ENCODE peak calls at places on chromosomes 2 and 18, in four cellular contexts. D, R, G and K are unnamed samples.
A peak's percentile ranks its signal among the peaks of the same experiment; 100 is the strongest.

GRCh38 chr2:116747103-116747502 is 1067.4 kb upstream of the DDX18 start:
- DNase-seq in D (no peak), R (no peak), G (no peak), K (no peak)

GRCh38 chr2:235232474-235233435 is 261.1 kb upstream of the AGAP1 start:
- DNase-seq in G (no peak), R (no peak), D (no peak), K (no peak)

GRCh38 chr2:85663684-85664565 is 4.1 kb downstream of the SFTPB start:
- DNase-seq in R (no peak), D (no peak), G (no peak), K (no peak)

GRCh38 chr2:11642972-11643371 is 27.0 kb downstream of the NTSR2 start:
- DNase-seq in D (no peak), R (no peak), G (no peak), K (no peak)

GRCh38 chr2:127516031-127516430 is 10.3 kb downstream of the IWS1 start:
- DNase-seq in G (no peak), R (no peak), D (peak; percentile 98), K (no peak)

GRCh38 chr2:6674381-6674780 is 191.3 kb downstream of the CMPK2 start:
- DNase-seq in D (no peak), G (no peak), R (no peak), K (no peak)

GRCh38 chr18:12621737-12622306 is 36.1 kb downstream of the SPIRE1 start:
- DNase-seq in D (peak; percentile 84), G (no peak), R (no peak), K (no peak)

GRCh38 chr2:23363831-23364230 is 21.1 kb upstream of the KLHL29 start:
- DNase-seq in D (no peak), G (no peak), R (no peak), K (no peak)

GRCh38 chr2:189362283-189362682 is 79.0 kb upstream of the WDR75 start:
- DNase-seq in R (no peak), G (no peak), D (no peak), K (no peak)

GRCh38 chr18:36352384-36352783 is 54.9 kb downstream of the FHOD3 start:
- DNase-seq in D (peak; percentile 92), G (no peak), R (no peak), K (no peak)

GRCh38 chr18:56028514-56028913 is 440.5 kb upstream of the TCF4 start:
- DNase-seq in R (no peak), D (peak; percentile 34), G (no peak), K (no peak)

GRCh38 chr18:44536041-44536440 is 144.6 kb upstream of the SETBP1 start:
- DNase-seq in R (no peak), G (no peak), D (peak; percentile 80), K (no peak)

GRCh38 chr2:236862961-236863728 is 222.5 kb upstream of the COPS8 start:
- DNase-seq in R (peak; percentile 14), D (peak; percentile 98), G (peak; percentile 27), K (no peak)

GRCh38 chr2:113126845-113127645 is at the start of gene IL1RN:
- DNase-seq in G (no peak), R (no peak), D (no peak), K (no peak)

GRCh38 chr18:22229456-22230124 is 60.2 kb downstream of the GATA6 start:
- DNase-seq in G (no peak), D (no peak), R (no peak), K (no peak)

GRCh38 chr18:41940506-41941215 is 14.4 kb upstream of the PIK3C3 start:
- DNase-seq in G (no peak), R (no peak), D (peak; percentile 94), K (no peak)

GRCh38 chr2:168640039-168640438 is 162.4 kb upstream of the NOSTRIN start:
- DNase-seq in D (no peak), G (no peak), R (no peak), K (no peak)

DNA sequence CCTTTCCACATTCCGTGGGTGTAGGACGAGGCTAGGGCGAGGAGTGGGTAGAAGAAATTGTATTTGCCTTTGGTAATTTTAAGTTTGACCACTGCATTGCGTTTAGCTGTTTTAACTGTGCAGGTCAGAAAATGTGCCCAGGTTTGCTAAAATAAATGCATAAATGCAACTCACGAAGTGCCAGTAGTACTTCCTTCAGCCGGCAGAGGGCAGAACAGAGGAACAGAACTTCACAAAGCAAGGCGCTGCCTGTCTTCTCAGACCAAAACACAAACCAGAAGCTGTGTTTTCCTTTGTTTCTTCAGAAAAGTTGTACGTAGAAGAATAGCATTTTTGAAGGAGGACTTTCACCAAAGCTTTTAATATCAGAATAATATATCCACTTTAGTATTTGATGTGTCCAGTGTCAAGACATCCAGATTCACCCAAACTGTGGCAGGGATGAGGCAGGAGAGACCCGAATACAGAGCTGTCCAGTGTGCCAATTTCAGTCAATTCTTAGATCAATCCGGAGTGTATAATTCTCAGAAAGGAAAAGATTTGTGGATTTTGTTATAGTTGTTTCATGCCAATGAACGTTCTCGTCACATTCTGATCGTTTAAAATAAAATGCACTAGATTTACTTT is 348.6 kb downstream of the DLGAP1 start:
- DNase-seq in G (peak; percentile 22), D (peak; percentile 58), R (peak; percentile 69), K (peak; percentile 33)
- TF ChIP-seq CTCF in G (peak; percentile 57), D (peak; percentile 88), R (peak; percentile 40), K (peak; percentile 82)

DNA sequence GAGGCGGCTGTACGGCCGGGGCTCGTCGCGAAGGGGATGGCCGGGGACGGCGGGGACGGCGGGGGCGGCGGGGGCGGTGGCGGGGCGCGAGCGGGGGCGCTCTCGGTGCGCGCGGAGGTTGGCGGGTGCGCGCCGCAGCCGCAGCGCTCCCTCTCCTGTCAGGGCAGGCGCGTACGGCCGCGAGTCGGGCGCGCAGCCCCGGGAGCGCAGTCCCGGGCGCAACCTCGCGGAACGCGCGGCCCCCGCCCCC is 296 bp upstream of the GRHL1 start:
- DNase-seq in R (no peak), G (no peak), D (no peak), K (no peak)
- TF ChIP-seq CTCF in R (no peak), G (no peak), D (no peak), K (no peak)

DNA sequence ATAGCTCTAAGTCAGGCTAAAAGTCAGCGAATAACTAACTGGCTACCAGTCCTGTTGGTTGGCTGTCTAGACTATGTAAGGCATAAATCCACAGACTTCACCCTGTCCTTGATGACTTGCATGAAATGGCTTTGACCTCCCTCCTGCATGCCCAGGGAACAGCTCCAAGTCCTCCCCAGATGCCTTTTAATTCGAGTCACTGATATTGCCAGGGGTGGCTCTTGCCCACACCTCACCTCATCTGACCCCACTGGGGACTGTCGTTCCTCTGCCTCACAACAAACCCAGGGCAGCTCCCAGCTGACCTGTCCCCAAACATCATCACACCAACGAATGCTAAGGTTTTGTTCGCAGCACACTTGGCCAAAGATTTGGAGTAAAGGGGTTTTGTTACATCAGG is 396.0 kb upstream of the ID2 start:
- DNase-seq in G (no peak), D (no peak), R (no peak), K (no peak)
- TF ChIP-seq CTCF in G (no peak), D (no peak), R (no peak), K (no peak)

GRCh38 chr2:32010670-32011565 is at the start of gene MEMO1:
- DNase-seq in D (peak; percentile 94), R (peak; percentile 92), G (peak; percentile 94), K (peak; percentile 92)
- TF ChIP-seq CTCF in D (no peak), R (no peak), G (no peak), K (no peak)